ENCODE peak calls at places on chromosomes 13 and 19, in ten cellular contexts. One of them, this sample, is unnamed.

GRCh38 chr19:2083174-2083854 is 12.8 kb downstream of the MOB3A start:
- DNase-seq in PC-3: no peak
- DNase-seq in endothelial cell: no peak
- DNase-seq in NCI-H774: peak
- DNase-seq in cardiac muscle cell: no peak
- DNase-seq in activated T-cell treated with anti-CD3 and anti-CD28 coated beads for 48 hours: peak
- DNase-seq in stimulated activated CD8-positive, alpha-beta memory T cell treated with anti-CD3 and anti-CD28 coated beads, Interleukin-4, amount 100 ng/mL, for 4 hours: no peak
- DNase-seq in activated T-helper 1 cell treated with anti-CD3 and anti-CD28 coated beads, Interleukin-2, amount 50 U/mL, for 16 hours: peak
- DNase-seq in pons: no peak
- DNase-seq in AG04450: no peak
- DNase-seq in this sample: no peak

GRCh38 chr19:17867087-17867486 is 4.7 kb upstream of the SLC5A5 start:
- DNase-seq in PC-3: no peak
- DNase-seq in endothelial cell: no peak
- DNase-seq in NCI-H774: no peak
- DNase-seq in cardiac muscle cell: no peak
- DNase-seq in activated T-cell treated with anti-CD3 and anti-CD28 coated beads for 48 hours: no peak
- DNase-seq in stimulated activated CD8-positive, alpha-beta memory T cell treated with anti-CD3 and anti-CD28 coated beads, Interleukin-4, amount 100 ng/mL, for 4 hours: no peak
- DNase-seq in activated T-helper 1 cell treated with anti-CD3 and anti-CD28 coated beads, Interleukin-2, amount 50 U/mL, for 16 hours: no peak
- DNase-seq in pons: no peak
- DNase-seq in AG04450: no peak
- DNase-seq in this sample: peak

GRCh38 chr13:112170823-112171569 is 104.0 kb downstream of the SOX1 start:
- DNase-seq in PC-3: no peak
- DNase-seq in endothelial cell: no peak
- DNase-seq in NCI-H774: no peak
- DNase-seq in cardiac muscle cell: no peak
- DNase-seq in activated T-cell treated with anti-CD3 and anti-CD28 coated beads for 48 hours: no peak
- DNase-seq in stimulated activated CD8-positive, alpha-beta memory T cell treated with anti-CD3 and anti-CD28 coated beads, Interleukin-4, amount 100 ng/mL, for 4 hours: no peak
- DNase-seq in activated T-helper 1 cell treated with anti-CD3 and anti-CD28 coated beads, Interleukin-2, amount 50 U/mL, for 16 hours: no peak
- DNase-seq in pons: no peak
- DNase-seq in AG04450: no peak
- DNase-seq in this sample: no peak

GRCh38 chr19:14114854-14115253 is 2.7 kb downstream of the PRKACA start:
- DNase-seq in PC-3: peak
- DNase-seq in endothelial cell: peak
- DNase-seq in NCI-H774: no peak
- DNase-seq in cardiac muscle cell: peak
- DNase-seq in activated T-cell treated with anti-CD3 and anti-CD28 coated beads for 48 hours: peak
- DNase-seq in stimulated activated CD8-positive, alpha-beta memory T cell treated with anti-CD3 and anti-CD28 coated beads, Interleukin-4, amount 100 ng/mL, for 4 hours: no peak
- DNase-seq in activated T-helper 1 cell treated with anti-CD3 and anti-CD28 coated beads, Interleukin-2, amount 50 U/mL, for 16 hours: no peak
- DNase-seq in pons: peak
- DNase-seq in AG04450: no peak
- DNase-seq in this sample: peak

GRCh38 chr19:13430790-13431582 is 75.3 kb downstream of the CACNA1A start:
- DNase-seq in PC-3: peak
- DNase-seq in endothelial cell: peak
- DNase-seq in NCI-H774: no peak
- DNase-seq in cardiac muscle cell: peak
- DNase-seq in activated T-cell treated with anti-CD3 and anti-CD28 coated beads for 48 hours: peak
- DNase-seq in stimulated activated CD8-positive, alpha-beta memory T cell treated with anti-CD3 and anti-CD28 coated beads, Interleukin-4, amount 100 ng/mL, for 4 hours: no peak
- DNase-seq in activated T-helper 1 cell treated with anti-CD3 and anti-CD28 coated beads, Interleukin-2, amount 50 U/mL, for 16 hours: peak
- DNase-seq in pons: peak
- DNase-seq in AG04450: peak
- DNase-seq in this sample: peak

GRCh38 chr13:50075619-50076097 is 60.4 kb downstream of the KCNRG start:
- DNase-seq in PC-3: no peak
- DNase-seq in endothelial cell: no peak
- DNase-seq in NCI-H774: no peak
- DNase-seq in cardiac muscle cell: no peak
- DNase-seq in activated T-cell treated with anti-CD3 and anti-CD28 coated beads for 48 hours: no peak
- DNase-seq in stimulated activated CD8-positive, alpha-beta memory T cell treated with anti-CD3 and anti-CD28 coated beads, Interleukin-4, amount 100 ng/mL, for 4 hours: no peak
- DNase-seq in activated T-helper 1 cell treated with anti-CD3 and anti-CD28 coated beads, Interleukin-2, amount 50 U/mL, for 16 hours: no peak
- DNase-seq in pons: no peak
- DNase-seq in AG04450: no peak
- DNase-seq in this sample: no peak

GRCh38 chr13:110542311-110542796 is 19.2 kb downstream of the RAB20 start:
- DNase-seq in PC-3: no peak
- DNase-seq in endothelial cell: no peak
- DNase-seq in NCI-H774: no peak
- DNase-seq in cardiac muscle cell: no peak
- DNase-seq in activated T-cell treated with anti-CD3 and anti-CD28 coated beads for 48 hours: no peak
- DNase-seq in stimulated activated CD8-positive, alpha-beta memory T cell treated with anti-CD3 and anti-CD28 coated beads, Interleukin-4, amount 100 ng/mL, for 4 hours: no peak
- DNase-seq in activated T-helper 1 cell treated with anti-CD3 and anti-CD28 coated beads, Interleukin-2, amount 50 U/mL, for 16 hours: no peak
- DNase-seq in pons: no peak
- DNase-seq in AG04450: no peak
- DNase-seq in this sample: no peak

GRCh38 chr19:39192846-39193245 is 3.9 kb upstream of the NCCRP1 start:
- DNase-seq in PC-3: no peak
- DNase-seq in endothelial cell: no peak
- DNase-seq in NCI-H774: no peak
- DNase-seq in cardiac muscle cell: no peak
- DNase-seq in activated T-cell treated with anti-CD3 and anti-CD28 coated beads for 48 hours: no peak
- DNase-seq in stimulated activated CD8-positive, alpha-beta memory T cell treated with anti-CD3 and anti-CD28 coated beads, Interleukin-4, amount 100 ng/mL, for 4 hours: no peak
- DNase-seq in activated T-helper 1 cell treated with anti-CD3 and anti-CD28 coated beads, Interleukin-2, amount 50 U/mL, for 16 hours: no peak
- DNase-seq in pons: no peak
- DNase-seq in AG04450: no peak
- DNase-seq in this sample: no peak

GRCh38 chr13:73535341-73535740 is 476.5 kb downstream of the KLF5 start:
- DNase-seq in PC-3: peak
- DNase-seq in endothelial cell: no peak
- DNase-seq in NCI-H774: no peak
- DNase-seq in cardiac muscle cell: no peak
- DNase-seq in activated T-cell treated with anti-CD3 and anti-CD28 coated beads for 48 hours: no peak
- DNase-seq in stimulated activated CD8-positive, alpha-beta memory T cell treated with anti-CD3 and anti-CD28 coated beads, Interleukin-4, amount 100 ng/mL, for 4 hours: no peak
- DNase-seq in activated T-helper 1 cell treated with anti-CD3 and anti-CD28 coated beads, Interleukin-2, amount 50 U/mL, for 16 hours: no peak
- DNase-seq in pons: no peak
- DNase-seq in AG04450: no peak
- DNase-seq in this sample: no peak

GRCh38 chr19:48858984-48859710 is 9.3 kb downstream of the PLEKHA4 start:
- DNase-seq in PC-3: no peak
- DNase-seq in endothelial cell: no peak
- DNase-seq in NCI-H774: no peak
- DNase-seq in cardiac muscle cell: no peak
- DNase-seq in activated T-cell treated with anti-CD3 and anti-CD28 coated beads for 48 hours: peak
- DNase-seq in stimulated activated CD8-positive, alpha-beta memory T cell treated with anti-CD3 and anti-CD28 coated beads, Interleukin-4, amount 100 ng/mL, for 4 hours: peak
- DNase-seq in activated T-helper 1 cell treated with anti-CD3 and anti-CD28 coated beads, Interleukin-2, amount 50 U/mL, for 16 hours: peak
- DNase-seq in pons: peak
- DNase-seq in AG04450: no peak
- DNase-seq in this sample: peak

GRCh38 chr13:100521912-100522490 is 66.6 kb downstream of the GGACT start:
- DNase-seq in PC-3: no peak
- DNase-seq in endothelial cell: no peak
- DNase-seq in NCI-H774: no peak
- DNase-seq in cardiac muscle cell: no peak
- DNase-seq in activated T-cell treated with anti-CD3 and anti-CD28 coated beads for 48 hours: no peak
- DNase-seq in stimulated activated CD8-positive, alpha-beta memory T cell treated with anti-CD3 and anti-CD28 coated beads, Interleukin-4, amount 100 ng/mL, for 4 hours: no peak
- DNase-seq in activated T-helper 1 cell treated with anti-CD3 and anti-CD28 coated beads, Interleukin-2, amount 50 U/mL, for 16 hours: no peak
- DNase-seq in pons: no peak
- DNase-seq in AG04450: no peak
- DNase-seq in this sample: no peak

GRCh38 chr19:57934820-57935665 is at the start of gene ZNF418:
- DNase-seq in PC-3: no peak
- DNase-seq in endothelial cell: peak
- DNase-seq in NCI-H774: no peak
- DNase-seq in cardiac muscle cell: peak
- DNase-seq in activated T-cell treated with anti-CD3 and anti-CD28 coated beads for 48 hours: peak
- DNase-seq in stimulated activated CD8-positive, alpha-beta memory T cell treated with anti-CD3 and anti-CD28 coated beads, Interleukin-4, amount 100 ng/mL, for 4 hours: no peak
- DNase-seq in activated T-helper 1 cell treated with anti-CD3 and anti-CD28 coated beads, Interleukin-2, amount 50 U/mL, for 16 hours: no peak
- DNase-seq in pons: peak
- DNase-seq in AG04450: peak
- DNase-seq in this sample: peak

GRCh38 chr19:13012690-13013608 is 17.7 kb downstream of the NFIX start:
- DNase-seq in PC-3: peak
- DNase-seq in endothelial cell: no peak
- DNase-seq in NCI-H774: no peak
- DNase-seq in cardiac muscle cell: peak
- DNase-seq in activated T-cell treated with anti-CD3 and anti-CD28 coated beads for 48 hours: no peak
- DNase-seq in stimulated activated CD8-positive, alpha-beta memory T cell treated with anti-CD3 and anti-CD28 coated beads, Interleukin-4, amount 100 ng/mL, for 4 hours: no peak
- DNase-seq in activated T-helper 1 cell treated with anti-CD3 and anti-CD28 coated beads, Interleukin-2, amount 50 U/mL, for 16 hours: no peak
- DNase-seq in pons: no peak
- DNase-seq in AG04450: no peak
- DNase-seq in this sample: no peak

GRCh38 chr13:37741536-37741935 is 128.0 kb downstream of the TRPC4 start:
- DNase-seq in PC-3: no peak
- DNase-seq in endothelial cell: no peak
- DNase-seq in NCI-H774: no peak
- DNase-seq in cardiac muscle cell: no peak
- DNase-seq in activated T-cell treated with anti-CD3 and anti-CD28 coated beads for 48 hours: no peak
- DNase-seq in stimulated activated CD8-positive, alpha-beta memory T cell treated with anti-CD3 and anti-CD28 coated beads, Interleukin-4, amount 100 ng/mL, for 4 hours: no peak
- DNase-seq in activated T-helper 1 cell treated with anti-CD3 and anti-CD28 coated beads, Interleukin-2, amount 50 U/mL, for 16 hours: no peak
- DNase-seq in pons: no peak
- DNase-seq in AG04450: no peak
- DNase-seq in this sample: no peak

GRCh38 chr19:39195755-39196154 is 1.0 kb upstream of the NCCRP1 start:
- DNase-seq in PC-3: peak
- DNase-seq in endothelial cell: no peak
- DNase-seq in NCI-H774: no peak
- DNase-seq in cardiac muscle cell: no peak
- DNase-seq in activated T-cell treated with anti-CD3 and anti-CD28 coated beads for 48 hours: no peak
- DNase-seq in stimulated activated CD8-positive, alpha-beta memory T cell treated with anti-CD3 and anti-CD28 coated beads, Interleukin-4, amount 100 ng/mL, for 4 hours: no peak
- DNase-seq in activated T-helper 1 cell treated with anti-CD3 and anti-CD28 coated beads, Interleukin-2, amount 50 U/mL, for 16 hours: no peak
- DNase-seq in pons: no peak
- DNase-seq in AG04450: no peak
- DNase-seq in this sample: peak

GRCh38 chr13:92460479-92460878 is 766.1 kb upstream of the GPC6 start:
- DNase-seq in PC-3: no peak
- DNase-seq in endothelial cell: no peak
- DNase-seq in NCI-H774: no peak
- DNase-seq in cardiac muscle cell: peak
- DNase-seq in activated T-cell treated with anti-CD3 and anti-CD28 coated beads for 48 hours: no peak
- DNase-seq in stimulated activated CD8-positive, alpha-beta memory T cell treated with anti-CD3 and anti-CD28 coated beads, Interleukin-4, amount 100 ng/mL, for 4 hours: no peak
- DNase-seq in activated T-helper 1 cell treated with anti-CD3 and anti-CD28 coated beads, Interleukin-2, amount 50 U/mL, for 16 hours: no peak
- DNase-seq in pons: no peak
- DNase-seq in AG04450: no peak
- DNase-seq in this sample: no peak

GRCh38 chr19:28884786-28885476 is 328.0 kb downstream of the UQCRFS1 start:
- DNase-seq in PC-3: no peak
- DNase-seq in endothelial cell: no peak
- DNase-seq in NCI-H774: no peak
- DNase-seq in cardiac muscle cell: no peak
- DNase-seq in activated T-cell treated with anti-CD3 and anti-CD28 coated beads for 48 hours: no peak
- DNase-seq in stimulated activated CD8-positive, alpha-beta memory T cell treated with anti-CD3 and anti-CD28 coated beads, Interleukin-4, amount 100 ng/mL, for 4 hours: no peak
- DNase-seq in activated T-helper 1 cell treated with anti-CD3 and anti-CD28 coated beads, Interleukin-2, amount 50 U/mL, for 16 hours: no peak
- DNase-seq in pons: no peak
- DNase-seq in AG04450: no peak
- DNase-seq in this sample: no peak

GRCh38 chr13:101942038-101942437 is 459.8 kb downstream of the FGF14 start:
- DNase-seq in PC-3: peak
- DNase-seq in endothelial cell: peak
- DNase-seq in NCI-H774: peak
- DNase-seq in cardiac muscle cell: peak
- DNase-seq in activated T-cell treated with anti-CD3 and anti-CD28 coated beads for 48 hours: no peak
- DNase-seq in stimulated activated CD8-positive, alpha-beta memory T cell treated with anti-CD3 and anti-CD28 coated beads, Interleukin-4, amount 100 ng/mL, for 4 hours: no peak
- DNase-seq in activated T-helper 1 cell treated with anti-CD3 and anti-CD28 coated beads, Interleukin-2, amount 50 U/mL, for 16 hours: no peak
- DNase-seq in pons: peak
- DNase-seq in AG04450: no peak
- DNase-seq in this sample: no peak

GRCh38 chr19:45591004-45591637 is 6.5 kb upstream of the OPA3 start:
- DNase-seq in PC-3: no peak
- DNase-seq in endothelial cell: peak
- DNase-seq in NCI-H774: peak
- DNase-seq in cardiac muscle cell: no peak
- DNase-seq in activated T-cell treated with anti-CD3 and anti-CD28 coated beads for 48 hours: peak
- DNase-seq in stimulated activated CD8-positive, alpha-beta memory T cell treated with anti-CD3 and anti-CD28 coated beads, Interleukin-4, amount 100 ng/mL, for 4 hours: no peak
- DNase-seq in activated T-helper 1 cell treated with anti-CD3 and anti-CD28 coated beads, Interleukin-2, amount 50 U/mL, for 16 hours: no peak
- DNase-seq in pons: no peak
- DNase-seq in AG04450: no peak
- DNase-seq in this sample: peak

This sample was measured in D341Med.